ENCODE peak calls at places on chromosomes 16 and 17, in six cellular contexts. One of them, this sample, is unnamed.

GRCh38 chr16:7990864-7991263 is 599.4 kb downstream of the TMEM114 start:
- DNase-seq in GDM1: no peak
- DNase-seq in T47D: no peak
- DNase-seq in GM23338: no peak
- DNase-seq in activated CD8-positive, alpha-beta memory T cell treated with anti-CD3 and anti-CD28 coated beads for 1 hour: no peak
- DNase-seq in left colon: no peak
- DNase-seq in this sample: no peak

GRCh38 chr17:82126479-82127314 is 28.7 kb upstream of the FASN start:
- DNase-seq in left colon: no peak
- DNase-seq in GDM1: no peak
- DNase-seq in GM23338: no peak
- DNase-seq in T47D: no peak
- DNase-seq in activated CD8-positive, alpha-beta memory T cell treated with anti-CD3 and anti-CD28 coated beads for 1 hour: peak; percentile 59
- DNase-seq in this sample: no peak

GRCh38 chr16:80175011-80175410 is 365.8 kb upstream of the DYNLRB2 start:
- DNase-seq in GDM1: no peak
- DNase-seq in GM23338: no peak
- DNase-seq in T47D: no peak
- DNase-seq in activated CD8-positive, alpha-beta memory T cell treated with anti-CD3 and anti-CD28 coated beads for 1 hour: no peak
- DNase-seq in left colon: no peak
- DNase-seq in this sample: no peak

GRCh38 chr16:84925773-84926372 is 85.5 kb downstream of the ZDHHC7 start:
- DNase-seq in GDM1: no peak
- DNase-seq in GM23338: peak; percentile 35
- DNase-seq in activated CD8-positive, alpha-beta memory T cell treated with anti-CD3 and anti-CD28 coated beads for 1 hour: no peak
- DNase-seq in left colon: no peak
- DNase-seq in T47D: no peak
- DNase-seq in this sample: no peak

GRCh38 chr17:27608330-27609230 is 22.4 kb upstream of the LGALS9 start:
- DNase-seq in activated CD8-positive, alpha-beta memory T cell treated with anti-CD3 and anti-CD28 coated beads for 1 hour: no peak
- DNase-seq in GDM1: no peak
- DNase-seq in left colon: no peak
- DNase-seq in GM23338: no peak
- DNase-seq in T47D: no peak
- DNase-seq in this sample: no peak

GRCh38 chr17:63082273-63082861 is 116.3 kb downstream of the TANC2 start:
- DNase-seq in T47D: peak; percentile 44
- DNase-seq in activated CD8-positive, alpha-beta memory T cell treated with anti-CD3 and anti-CD28 coated beads for 1 hour: no peak
- DNase-seq in GM23338: peak; percentile 44
- DNase-seq in GDM1: no peak
- DNase-seq in left colon: no peak
- DNase-seq in this sample: no peak

GRCh38 chr17:4577386-4577993 is 6.8 kb upstream of the SMTNL2 start:
- DNase-seq in GM23338: no peak
- DNase-seq in left colon: no peak
- DNase-seq in activated CD8-positive, alpha-beta memory T cell treated with anti-CD3 and anti-CD28 coated beads for 1 hour: no peak
- DNase-seq in GDM1: no peak
- DNase-seq in T47D: no peak
- DNase-seq in this sample: no peak

GRCh38 chr17:16374129-16374528 is 6.8 kb upstream of the UBB start:
- DNase-seq in GM23338: no peak
- DNase-seq in left colon: peak; percentile 53
- DNase-seq in GDM1: no peak
- DNase-seq in activated CD8-positive, alpha-beta memory T cell treated with anti-CD3 and anti-CD28 coated beads for 1 hour: no peak
- DNase-seq in T47D: no peak
- DNase-seq in this sample: no peak

GRCh38 chr17:79388556-79389295 is 222.1 kb downstream of the RBFOX3 start:
- DNase-seq in activated CD8-positive, alpha-beta memory T cell treated with anti-CD3 and anti-CD28 coated beads for 1 hour: no peak
- DNase-seq in T47D: peak; percentile 73
- DNase-seq in GM23338: peak; percentile 87
- DNase-seq in left colon: no peak
- DNase-seq in GDM1: no peak
- DNase-seq in this sample: no peak

GRCh38 chr16:1526608-1527555 is 6.6 kb upstream of the TMEM204 start:
- DNase-seq in activated CD8-positive, alpha-beta memory T cell treated with anti-CD3 and anti-CD28 coated beads for 1 hour: no peak
- DNase-seq in GDM1: peak; percentile 6
- DNase-seq in T47D: no peak
- DNase-seq in left colon: no peak
- DNase-seq in GM23338: no peak
- DNase-seq in this sample: no peak

GRCh38 chr16:88527186-88527936 is 42.8 kb upstream of the ZC3H18 start:
- DNase-seq in left colon: no peak
- DNase-seq in activated CD8-positive, alpha-beta memory T cell treated with anti-CD3 and anti-CD28 coated beads for 1 hour: peak; percentile 35
- DNase-seq in GM23338: peak; percentile 89
- DNase-seq in GDM1: peak; percentile 2
- DNase-seq in T47D: peak; percentile 74
- DNase-seq in this sample: no peak

GRCh38 chr16:11224096-11224893 is 31.7 kb downstream of the SOCS1 start:
- DNase-seq in T47D: no peak
- DNase-seq in left colon: peak; percentile 81
- DNase-seq in activated CD8-positive, alpha-beta memory T cell treated with anti-CD3 and anti-CD28 coated beads for 1 hour: peak; percentile 40
- DNase-seq in GDM1: peak; percentile 49
- DNase-seq in GM23338: peak; percentile 47
- DNase-seq in this sample: peak; percentile 64

GRCh38 chr16:83762141-83763024 is 45.4 kb upstream of the HSBP1 start:
- DNase-seq in GDM1: no peak
- DNase-seq in activated CD8-positive, alpha-beta memory T cell treated with anti-CD3 and anti-CD28 coated beads for 1 hour: no peak
- DNase-seq in T47D: no peak
- DNase-seq in left colon: no peak
- DNase-seq in GM23338: no peak
- DNase-seq in this sample: no peak

GRCh38 chr17:75036643-75037268 is 10.0 kb downstream of the ATP5PD start:
- DNase-seq in T47D: no peak
- DNase-seq in activated CD8-positive, alpha-beta memory T cell treated with anti-CD3 and anti-CD28 coated beads for 1 hour: peak; percentile 69
- DNase-seq in left colon: peak; percentile 91
- DNase-seq in GM23338: peak; percentile 72
- DNase-seq in GDM1: no peak
- DNase-seq in this sample: no peak

GRCh38 chr16:67562526-67562917 is at the start of gene CTCF:
- DNase-seq in activated CD8-positive, alpha-beta memory T cell treated with anti-CD3 and anti-CD28 coated beads for 1 hour: peak; percentile 74
- DNase-seq in GM23338: peak; percentile 87
- DNase-seq in GDM1: peak; percentile 58
- DNase-seq in T47D: peak; percentile 89
- DNase-seq in left colon: peak; percentile 78
- DNase-seq in this sample: no peak

GRCh38 chr17:21680366-21680765 is 12.0 kb upstream of the KCNJ18 start:
- DNase-seq in GM23338: no peak
- DNase-seq in activated CD8-positive, alpha-beta memory T cell treated with anti-CD3 and anti-CD28 coated beads for 1 hour: no peak
- DNase-seq in GDM1: no peak
- DNase-seq in T47D: no peak
- DNase-seq in left colon: no peak
- DNase-seq in this sample: no peak

GRCh38 chr16:57184890-57185445 is 871 bp downstream of the PSME3IP1 start:
- DNase-seq in left colon: no peak
- DNase-seq in GM23338: peak; percentile 24
- DNase-seq in T47D: peak; percentile 22
- DNase-seq in activated CD8-positive, alpha-beta memory T cell treated with anti-CD3 and anti-CD28 coated beads for 1 hour: no peak
- DNase-seq in GDM1: no peak
- DNase-seq in this sample: peak; percentile 12

GRCh38 chr16:29926675-29927522 is 873 bp upstream of the KCTD13 start:
- DNase-seq in GDM1: no peak
- DNase-seq in activated CD8-positive, alpha-beta memory T cell treated with anti-CD3 and anti-CD28 coated beads for 1 hour: no peak
- DNase-seq in left colon: peak; percentile 56
- DNase-seq in GM23338: peak; percentile 33
- DNase-seq in T47D: peak; percentile 37
- DNase-seq in this sample: no peak

GRCh38 chr16:46607529-46607928 is 13.7 kb downstream of the SHCBP1 start:
- DNase-seq in GDM1: no peak
- DNase-seq in GM23338: peak; percentile 26
- DNase-seq in activated CD8-positive, alpha-beta memory T cell treated with anti-CD3 and anti-CD28 coated beads for 1 hour: no peak
- DNase-seq in left colon: no peak
- DNase-seq in T47D: peak; percentile 60
- DNase-seq in this sample: no peak

GRCh38 chr17:40577611-40578065 is 12.4 kb upstream of the CCR7 start:
- DNase-seq in GM23338: no peak
- DNase-seq in T47D: no peak
- DNase-seq in activated CD8-positive, alpha-beta memory T cell treated with anti-CD3 and anti-CD28 coated beads for 1 hour: no peak
- DNase-seq in left colon: no peak
- DNase-seq in GDM1: no peak
- DNase-seq in this sample: no peak

GRCh38 chr16:4936991-4937781 is at the start of gene PPL:
- DNase-seq in GM23338: peak; percentile 98
- DNase-seq in T47D: peak; percentile 97
- DNase-seq in activated CD8-positive, alpha-beta memory T cell treated with anti-CD3 and anti-CD28 coated beads for 1 hour: no peak
- DNase-seq in GDM1: no peak
- DNase-seq in left colon: peak; percentile 94
- DNase-seq in this sample: no peak

GRCh38 chr17:64148017-64148631 is 18.2 kb upstream of the ERN1 start:
- DNase-seq in T47D: peak; percentile 77
- DNase-seq in GM23338: peak; percentile 25
- DNase-seq in activated CD8-positive, alpha-beta memory T cell treated with anti-CD3 and anti-CD28 coated beads for 1 hour: no peak
- DNase-seq in left colon: no peak
- DNase-seq in GDM1: no peak
- DNase-seq in this sample: no peak

GRCh38 chr16:68826652-68827051 is 16.7 kb upstream of the TANGO6 start:
- DNase-seq in T47D: no peak
- DNase-seq in GDM1: no peak
- DNase-seq in GM23338: no peak
- DNase-seq in activated CD8-positive, alpha-beta memory T cell treated with anti-CD3 and anti-CD28 coated beads for 1 hour: no peak
- DNase-seq in left colon: no peak
- DNase-seq in this sample: no peak

GRCh38 chr16:84665359-84665758 is 17.0 kb downstream of the KLHL36 start:
- DNase-seq in T47D: no peak
- DNase-seq in GDM1: no peak
- DNase-seq in left colon: no peak
- DNase-seq in GM23338: no peak
- DNase-seq in activated CD8-positive, alpha-beta memory T cell treated with anti-CD3 and anti-CD28 coated beads for 1 hour: no peak
- DNase-seq in this sample: no peak

GRCh38 chr16:86511317-86512161 is 1.2 kb downstream of the FOXF1 start:
- DNase-seq in T47D: no peak
- DNase-seq in left colon: no peak
- DNase-seq in GM23338: no peak
- DNase-seq in GDM1: no peak
- DNase-seq in activated CD8-positive, alpha-beta memory T cell treated with anti-CD3 and anti-CD28 coated beads for 1 hour: no peak
- DNase-seq in this sample: no peak

GRCh38 chr17:36931096-36931696 is 6.1 kb upstream of the LHX1 start:
- DNase-seq in activated CD8-positive, alpha-beta memory T cell treated with anti-CD3 and anti-CD28 coated beads for 1 hour: no peak
- DNase-seq in GM23338: no peak
- DNase-seq in GDM1: no peak
- DNase-seq in left colon: no peak
- DNase-seq in T47D: no peak
- DNase-seq in this sample: no peak

GRCh38 chr16:75296606-75297005 is 45.2 kb upstream of the BCAR1 start:
- DNase-seq in activated CD8-positive, alpha-beta memory T cell treated with anti-CD3 and anti-CD28 coated beads for 1 hour: no peak
- DNase-seq in GDM1: no peak
- DNase-seq in left colon: no peak
- DNase-seq in T47D: no peak
- DNase-seq in GM23338: no peak
- DNase-seq in this sample: no peak

This sample was measured in cerebellar nuclear complex.